ENCODE peak calls at places on chromosomes 4 and X, in nine cellular contexts. Y is stomach, U is SK-N-MC, J is ovary, N is GM12878, T is tibial nerve, C is K562, W is suprapubic skin, O is tibial artery. M is an unnamed sample. For H3K9me3, the result is how much of the 10 kb centered on the place peaks cover.

GRCh38 chr4:7334521-7335275 is 100.0 kb downstream of the PSAPL1 start:
- DNase-seq in Y (no peak), U (no peak), J (no peak), N (no peak), T (no peak), C (no peak), W (no peak), O (no peak), M (no peak)

GRCh38 chrX:3990569-3990968 is 277.1 kb upstream of the PRKX start:
- DNase-seq in Y (no peak), U (peak), J (no peak), N (no peak), T (no peak), C (no peak), W (no peak), O (no peak), M (no peak)

GRCh38 chrX:123481908-123482873 is 250.7 kb downstream of the THOC2 start:
- DNase-seq in Y (no peak), U (no peak), J (no peak), N (no peak), T (no peak), C (no peak), W (no peak), O (no peak), M (no peak)

GRCh38 chrX:120672389-120672788 is 42.5 kb upstream of the C1GALT1C1 start:
- DNase-seq in Y (peak), U (no peak), J (peak), N (no peak), T (peak), C (no peak), W (peak), O (peak), M (no peak)

GRCh38 chr4:74451214-74451661 is 6.3 kb downstream of the AREG start:
- DNase-seq in Y (no peak), U (no peak), J (no peak), N (no peak), T (no peak), C (peak), W (no peak), O (no peak), M (no peak)

GRCh38 chr4:56757270-56757746 is 64.2 kb downstream of the SPINK2 start:
- DNase-seq in Y (no peak), U (no peak), J (no peak), N (no peak), T (no peak), C (no peak), W (no peak), O (peak), M (no peak)

GRCh38 chrX:144259054-144259453 is 375.2 kb downstream of the UBE2NL start:
- DNase-seq in Y (no peak), U (no peak), J (no peak), N (no peak), T (no peak), C (no peak), W (no peak), O (no peak), M (no peak)

GRCh38 chr4:107098403-107098802 is 62.3 kb upstream of the DKK2 start:
- DNase-seq in Y (no peak), U (no peak), J (no peak), N (no peak), T (no peak), C (no peak), W (no peak), O (no peak), M (no peak)

GRCh38 chr4:82801910-82802521 is 3.4 kb upstream of the SCD5 start:
- DNase-seq in Y (peak), U (no peak), J (no peak), N (no peak), T (no peak), C (no peak), W (no peak), O (peak), M (peak)

GRCh38 chr4:139188648-139189416 is 11.8 kb upstream of the ELF2 start:
- DNase-seq in Y (no peak), U (no peak), J (no peak), N (no peak), T (no peak), C (peak), W (no peak), O (no peak), M (no peak)

GRCh38 chrX:133985164-133986007 is at the start of gene GPC3:
- DNase-seq in Y (peak), U (no peak), J (peak), N (no peak), T (no peak), C (peak), W (peak), O (no peak), M (peak)

GRCh38 chr4:17232575-17233253 is 279.2 kb downstream of the QDPR start:
- DNase-seq in Y (peak), U (no peak), J (no peak), N (no peak), T (no peak), C (no peak), W (no peak), O (peak), M (no peak)

GRCh38 chrX:150768580-150769190 is 75.5 kb downstream of the MTMR1 start:
- DNase-seq in Y (no peak), U (no peak), J (no peak), N (no peak), T (no peak), C (no peak), W (no peak), O (no peak), M (no peak)

GRCh38 chr4:149997881-149998421 is 80.3 kb upstream of the DCLK2 start:
- DNase-seq in Y (no peak), U (no peak), J (no peak), N (no peak), T (no peak), C (no peak), W (no peak), O (no peak), M (peak)

GRCh38 chrX:70482300-70482699 is 37.7 kb downstream of the DLG3 start:
- DNase-seq in Y (no peak), U (no peak), J (no peak), N (no peak), T (no peak), C (no peak), W (no peak), O (no peak), M (no peak)

GRCh38 chrX:69109706-69110635 is 55.3 kb downstream of the PJA1 start:
- DNase-seq in Y (no peak), U (peak), J (no peak), N (no peak), T (peak), C (peak), W (no peak), O (no peak), M (no peak)

GRCh38 chr4:25863906-25864418 is 1.2 kb upstream of the SEL1L3 start:
- DNase-seq in Y (no peak), U (no peak), J (peak), N (no peak), T (no peak), C (no peak), W (no peak), O (no peak), M (peak)

GRCh38 chrX:45803383-45803921 is 602.8 kb upstream of the DIPK2B start:
- DNase-seq in Y (no peak), U (no peak), J (no peak), N (no peak), T (no peak), C (no peak), W (no peak), O (no peak), M (no peak)

GRCh38 chrX:131812847-131813825 is 210.0 kb upstream of the STK26 start:
- DNase-seq in Y (peak), U (no peak), J (peak), N (peak), T (no peak), C (peak), W (peak), O (no peak), M (peak)

GRCh38 chr4:66062044-66062443 is 391.8 kb upstream of the EPHA5 start:
- DNase-seq in Y (no peak), U (no peak), J (no peak), N (no peak), T (no peak), C (no peak), W (no peak), O (no peak), M (no peak)

GRCh38 chrX:118346258-118347094 is 570 bp downstream of the WDR44 start:
- DNase-seq in Y (peak), U (no peak), J (no peak), N (no peak), T (peak), C (peak), W (peak), O (peak), M (peak)

GRCh38 chr4:2212831-2213230 is 29.1 kb downstream of the HAUS3 start:
- DNase-seq in Y (no peak), U (no peak), J (no peak), N (no peak), T (no peak), C (no peak), W (no peak), O (no peak), M (no peak)

GRCh38 chrX:33277046-33277445 is 65.7 kb upstream of the DMD start:
- DNase-seq in Y (no peak), U (no peak), J (no peak), N (no peak), T (no peak), C (no peak), W (no peak), O (no peak), M (no peak)

GRCh38 chr4:64340243-64341110 is 68.8 kb downstream of the TECRL start:
- DNase-seq in Y (no peak), U (no peak), J (no peak), N (no peak), T (no peak), C (no peak), W (no peak), O (no peak), M (no peak)

GRCh38 chrX:148854351-148854750 is 353.9 kb downstream of the AFF2 start:
- DNase-seq in Y (no peak), U (no peak), J (no peak), N (no peak), T (no peak), C (no peak), W (no peak), O (no peak), M (no peak)

GRCh38 chr4:29051381-29051965 is 1668.7 kb upstream of the PCDH7 start:
- DNase-seq in Y (no peak), U (no peak), J (no peak), N (no peak), T (no peak), C (no peak), W (no peak), O (no peak), M (no peak)

GRCh38 chr4:1714303-1715001 is 2.3 kb upstream of the SLBP start:
- DNase-seq in Y (no peak), U (no peak), J (peak), N (no peak), T (no peak), C (no peak), W (no peak), O (no peak), M (no peak)

GRCh38 chr4:145071560-145071959 is 26.4 kb downstream of the ANAPC10 start:
- DNase-seq in Y (no peak), U (no peak), J (no peak), N (no peak), T (no peak), C (no peak), W (no peak), O (no peak), M (no peak)

GRCh38 chr4:66571145-66571544 is 900.9 kb upstream of the EPHA5 start:
- DNase-seq in Y (no peak), U (no peak), J (no peak), N (no peak), T (no peak), C (no peak), W (no peak), O (no peak), M (no peak)

GRCh38 chrX:38929966-38930421 is 128.7 kb downstream of the MID1IP1 start:
- DNase-seq in Y (no peak), U (no peak), J (no peak), N (no peak), T (no peak), C (no peak), W (no peak), O (peak), M (no peak)

GRCh38 chrX:125340508-125340907 is 20.8 kb downstream of the TEX13C start:
- DNase-seq in Y (no peak), U (no peak), J (no peak), N (no peak), T (no peak), C (peak), W (no peak), O (no peak), M (no peak)

GRCh38 chrX:149630681-149631292 is 805 bp downstream of the TMEM185A start:
- DNase-seq in Y (no peak), U (no peak), J (peak), N (no peak), T (no peak), C (peak), W (no peak), O (no peak), M (peak)

GRCh38 chr4:89641367-89641687 is 195.6 kb downstream of the SNCA start:
- DNase-seq in Y (no peak), U (no peak), J (no peak), N (no peak), T (no peak), C (no peak), W (no peak), O (no peak), M (no peak)

GRCh38 chr4:157575339-157575738 is 354.8 kb downstream of the GRIA2 start:
- DNase-seq in Y (no peak), U (no peak), J (no peak), N (no peak), T (no peak), C (no peak), W (no peak), O (no peak), M (no peak)

GRCh38 chr4:113077611-113078010 is 28.2 kb downstream of the ANK2 start:
- DNase-seq in Y (no peak), U (no peak), J (no peak), N (no peak), T (no peak), C (no peak), W (no peak), O (no peak), M (no peak)

GRCh38 chrX:4909245-4909830 is 1195.9 kb upstream of the PRKX start:
- DNase-seq in Y (no peak), U (no peak), J (no peak), N (no peak), T (no peak), C (no peak), W (no peak), O (no peak), M (no peak)

GRCh38 chr4:139951051-139951450 is 202.9 kb downstream of the MAML3 start:
- DNase-seq in Y (no peak), U (no peak), J (no peak), N (no peak), T (no peak), C (no peak), W (no peak), O (no peak), M (no peak)

GRCh38 chr4:134202136-134202535 is 547 bp upstream of the PABPC4L start:
- DNase-seq in Y (no peak), U (no peak), J (no peak), N (no peak), T (no peak), C (no peak), W (no peak), O (no peak), M (no peak)
- H3K4me3 ChIP-seq in Y (peak), U (peak), J (peak), N (no peak), T (peak), C (no peak), W (peak), O (peak), M (no peak)

GRCh38 chr4:657338-658030 is 16.6 kb downstream of the ATP5ME start:
- DNase-seq in Y (no peak), U (no peak), J (no peak), N (no peak), T (no peak), C (no peak), W (peak), O (no peak), M (no peak)
- H3K9me3 ChIP-seq in Y (under half), U (under half), J (under half), N (under half), T (under half), C (under half), W (under half), O (under half), M (under half)

GRCh38 chr4:5713861-5714260 is 2.9 kb downstream of the EVC start:
- DNase-seq in Y (no peak), U (no peak), J (no peak), N (no peak), T (no peak), C (no peak), W (no peak), O (no peak), M (no peak)

GRCh38 chr4:5712931-5713330 is 1.9 kb downstream of the EVC start:
- DNase-seq in Y (no peak), U (no peak), J (no peak), N (no peak), T (no peak), C (no peak), W (no peak), O (no peak), M (no peak)

GRCh38 chr4:5711479-5712184 is 631 bp downstream of the EVC start:
- DNase-seq in Y (no peak), U (no peak), J (peak), N (no peak), T (no peak), C (no peak), W (no peak), O (no peak), M (no peak)

GRCh38 chr4:5710962-5711478 is at the start of gene EVC:
- DNase-seq in Y (peak), U (no peak), J (peak), N (no peak), T (peak), C (peak), W (peak), O (peak), M (no peak)

DNA sequence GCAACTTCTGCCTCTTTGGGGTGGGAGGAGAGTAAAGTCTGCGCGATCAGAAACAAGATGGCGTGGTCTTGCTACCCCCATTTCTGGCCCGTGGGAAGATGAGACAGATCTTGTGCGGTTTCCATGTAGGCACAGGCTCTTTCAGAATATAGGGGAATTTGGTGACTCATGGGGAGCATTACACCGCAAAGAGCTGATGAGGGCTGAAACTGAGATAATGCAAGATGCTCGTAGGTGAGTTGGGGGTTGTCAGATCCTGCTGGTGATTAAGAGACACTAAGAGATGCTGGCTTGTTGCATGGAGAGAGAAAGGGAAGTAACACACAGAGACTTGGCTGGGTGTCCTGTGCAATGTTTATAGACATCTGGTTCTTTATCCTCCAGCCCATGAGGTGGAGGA is 1.5 kb downstream of the EVC start:
- DNase-seq in Y (no peak), U (no peak), J (no peak), N (peak), T (no peak), C (no peak), W (no peak), O (no peak), M (no peak)
- H3K4me3 ChIP-seq in Y (no peak), U (no peak), J (no peak), N (peak), T (no peak), C (no peak), W (peak), O (no peak), M (no peak)

DNA sequence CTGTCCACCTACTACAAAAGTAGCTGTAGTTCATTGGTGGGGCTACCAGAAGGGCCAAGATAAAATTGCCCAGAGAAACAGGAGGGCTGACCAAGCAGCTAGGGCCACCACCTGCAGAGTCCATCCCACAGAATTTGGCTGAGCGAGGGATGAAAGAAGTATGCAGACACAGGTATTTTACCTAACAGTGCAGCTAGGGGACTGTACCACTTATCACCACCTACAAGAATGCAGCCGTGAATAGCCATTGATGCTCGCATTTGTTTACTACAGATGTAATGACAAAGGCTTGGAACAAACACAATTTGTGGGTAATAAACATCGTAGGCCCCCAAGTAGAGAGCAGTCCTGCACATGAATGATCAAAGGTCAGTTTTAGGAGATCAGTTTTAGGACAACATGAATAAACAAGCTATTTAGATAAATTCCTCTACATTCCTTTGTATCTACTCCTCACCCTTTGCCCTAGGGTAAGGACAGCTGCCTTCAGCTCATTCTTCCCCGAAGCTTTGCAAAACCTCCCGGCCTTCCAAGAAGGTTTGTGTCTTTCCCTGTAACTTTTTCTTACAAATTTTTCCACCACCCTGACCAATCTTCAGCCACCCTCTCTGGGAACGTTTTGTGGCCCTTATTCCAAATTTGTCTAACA is 49.5 kb downstream of the ZNF718 start:
- DNase-seq in Y (no peak), U (no peak), J (no peak), N (no peak), T (no peak), C (no peak), W (no peak), O (no peak), M (no peak)
- H3K9me3 ChIP-seq in Y (half or more), U (under half), J (under half), N (under half), T (half or more), C (under half), W (half or more), O (under half), M (under half)

GRCh38 chr4:6184169-6184568 is 16.2 kb downstream of the JAKMIP1 start:
- DNase-seq in Y (no peak), U (no peak), J (no peak), N (no peak), T (no peak), C (no peak), W (no peak), O (no peak), M (no peak)
- H3K4me3 ChIP-seq in Y (no peak), U (no peak), J (no peak), N (no peak), T (no peak), C (no peak), W (no peak), O (no peak), M (no peak)

GRCh38 chr4:109560687-109561452 is 824 bp downstream of the MCUB start:
- DNase-seq in Y (no peak), U (peak), J (no peak), N (peak), T (no peak), C (peak), W (peak), O (peak), M (peak)
- H3K9me3 ChIP-seq in Y (under half), U (under half), J (under half), N (under half), T (under half), C (under half), W (under half), O (under half), M (under half)

DNA sequence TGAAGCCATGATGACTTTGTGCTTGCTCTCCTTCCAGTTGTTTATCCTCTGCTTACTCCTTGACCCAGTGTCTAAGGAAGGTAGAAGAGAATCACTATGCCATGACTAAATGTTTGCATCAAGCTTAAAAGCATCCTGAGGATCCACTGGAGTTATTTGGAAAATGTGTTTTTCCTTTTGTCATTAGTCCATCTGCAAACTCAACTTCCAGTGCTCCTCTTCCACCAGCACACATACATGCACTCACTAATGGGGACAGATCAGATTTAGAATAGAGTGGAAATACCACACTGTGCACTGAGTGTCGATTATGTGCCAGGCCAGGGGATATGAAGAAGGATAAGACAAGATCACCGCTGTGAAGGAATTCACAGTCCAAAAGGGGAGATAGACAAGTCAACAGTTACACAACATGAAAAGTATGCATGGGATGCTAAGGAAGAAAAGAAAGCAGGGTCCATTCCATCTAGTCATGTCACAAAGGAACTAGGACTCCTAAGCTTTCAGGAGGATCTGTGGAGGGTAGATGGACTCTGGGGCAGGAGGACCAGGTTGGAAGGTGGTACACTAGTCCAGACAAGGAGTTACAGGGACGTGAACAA is 1.9 kb downstream of the OCIAD2 start:
- DNase-seq in Y (no peak), U (no peak), J (no peak), N (no peak), T (no peak), C (no peak), W (no peak), O (no peak), M (no peak)
- H3K4me3 ChIP-seq in Y (no peak), U (no peak), J (no peak), N (no peak), T (no peak), C (no peak), W (no peak), O (no peak), M (peak)